ENCODE peak calls at places on chromosomes 16 and 17, in six cellular contexts. T is neural crest cell; G is ovary; C is AG09319; O is CD8-positive, alpha-beta T cell; M is fibroblast of lung. U is an unnamed sample.

GRCh38 chr16:4468972-4469371 is 5.5 kb downstream of the NMRAL1 start:
- DNase-seq in T (no peak), G (no peak), C (no peak), O (no peak), M (no peak), U (no peak)

GRCh38 chr17:77185137-77185536 is 44.4 kb downstream of the SEC14L1 start:
- DNase-seq in T (no peak), G (no peak), C (no peak), O (no peak), M (no peak), U (no peak)

GRCh38 chr17:8444506-8444905 is 8.8 kb downstream of the NDEL1 start:
- DNase-seq in T (no peak), G (no peak), C (no peak), O (no peak), M (no peak), U (no peak)

GRCh38 chr17:59106463-59107305 is at the start of gene TRIM37:
- DNase-seq in T (peak), G (peak), C (peak), O (peak), M (peak), U (peak)

GRCh38 chr17:17098426-17099035 is 56.3 kb downstream of the MPRIP start:
- DNase-seq in T (peak), G (peak), C (no peak), O (no peak), M (peak), U (no peak)

GRCh38 chr17:76868669-76869208 is 535 bp downstream of the MGAT5B start:
- DNase-seq in T (no peak), G (no peak), C (no peak), O (peak), M (no peak), U (no peak)

GRCh38 chr17:66466933-66467367 is 164.5 kb downstream of the PRKCA start:
- DNase-seq in T (no peak), G (no peak), C (peak), O (no peak), M (peak), U (no peak)

GRCh38 chr16:10751291-10751697 is 7.7 kb downstream of the NUBP1 start:
- DNase-seq in T (no peak), G (no peak), C (no peak), O (no peak), M (no peak), U (no peak)

GRCh38 chr17:80023261-80024205 is 12.1 kb downstream of the TBC1D16 start:
- DNase-seq in T (no peak), G (peak), C (no peak), O (no peak), M (no peak), U (no peak)

GRCh38 chr16:73214825-73215481 is 167.0 kb upstream of the ZFHX3 start:
- DNase-seq in T (no peak), G (no peak), C (peak), O (no peak), M (peak), U (no peak)

GRCh38 chr16:69501956-69502457 is 63.8 kb upstream of the NFAT5 start:
- DNase-seq in T (no peak), G (no peak), C (no peak), O (no peak), M (no peak), U (no peak)

GRCh38 chr17:50059759-50060273 is 3.9 kb downstream of the ITGA3 start:
- DNase-seq in T (no peak), G (peak), C (no peak), O (no peak), M (peak), U (no peak)

GRCh38 chr16:51939371-51940005 is 607.5 kb downstream of the TOX3 start:
- DNase-seq in T (no peak), G (no peak), C (no peak), O (no peak), M (no peak), U (no peak)

GRCh38 chr16:84527486-84528269 is 23.2 kb upstream of the MEAK7 start:
- DNase-seq in T (no peak), G (no peak), C (peak), O (no peak), M (no peak), U (no peak)

GRCh38 chr16:84528317-84528716 is 23.9 kb upstream of the MEAK7 start:
- DNase-seq in T (no peak), G (no peak), C (no peak), O (no peak), M (no peak), U (no peak)

GRCh38 chr16:84520778-84521770 is 16.6 kb upstream of the MEAK7 start:
- DNase-seq in T (no peak), G (no peak), C (no peak), O (no peak), M (no peak), U (no peak)

GRCh38 chr16:84526794-84527485 is 22.5 kb upstream of the MEAK7 start:
- DNase-seq in T (peak), G (no peak), C (no peak), O (no peak), M (peak), U (peak)

DNA sequence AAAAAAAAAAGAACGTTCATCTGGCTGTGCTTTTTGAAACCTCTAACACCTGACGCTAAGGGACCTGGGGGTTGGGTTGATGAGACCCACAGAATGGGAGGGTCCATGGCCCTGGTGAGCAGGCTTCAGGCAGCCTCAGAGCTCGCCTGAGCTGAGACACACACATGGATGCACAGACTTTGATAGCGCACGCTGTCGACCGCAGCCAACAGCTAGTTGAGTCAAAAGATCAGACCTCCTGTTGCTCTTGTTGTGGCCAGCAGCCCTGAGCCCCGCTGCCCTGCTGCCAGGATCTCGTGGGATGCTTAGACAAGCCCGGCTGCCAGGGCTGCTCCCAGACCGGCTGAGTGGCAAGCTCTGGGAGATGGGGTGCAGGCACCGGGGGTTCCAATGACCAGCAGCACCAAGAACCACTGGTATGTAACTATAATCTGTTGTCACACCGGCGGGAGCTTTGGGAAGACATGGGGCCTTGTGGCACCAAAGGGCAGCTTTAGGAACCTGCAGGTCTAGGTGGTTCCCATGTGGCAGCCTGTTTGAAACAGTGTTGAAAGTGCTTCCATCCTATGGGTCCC is 20.0 kb upstream of the MEAK7 start:
- DNase-seq in T (no peak), G (no peak), C (no peak), O (no peak), M (no peak), U (no peak)
- TF ChIP-seq CTCF in T (no peak), G (no peak), C (no peak), O (no peak), M (no peak), U (no peak)

GRCh38 chr17:2751482-2751881 is 2.0 kb upstream of the CCDC92B start:
- DNase-seq in T (no peak), G (no peak), C (no peak), O (no peak), M (no peak), U (no peak)
- TF ChIP-seq CTCF in T (no peak), G (no peak), C (no peak), O (no peak), M (no peak), U (no peak)

DNA sequence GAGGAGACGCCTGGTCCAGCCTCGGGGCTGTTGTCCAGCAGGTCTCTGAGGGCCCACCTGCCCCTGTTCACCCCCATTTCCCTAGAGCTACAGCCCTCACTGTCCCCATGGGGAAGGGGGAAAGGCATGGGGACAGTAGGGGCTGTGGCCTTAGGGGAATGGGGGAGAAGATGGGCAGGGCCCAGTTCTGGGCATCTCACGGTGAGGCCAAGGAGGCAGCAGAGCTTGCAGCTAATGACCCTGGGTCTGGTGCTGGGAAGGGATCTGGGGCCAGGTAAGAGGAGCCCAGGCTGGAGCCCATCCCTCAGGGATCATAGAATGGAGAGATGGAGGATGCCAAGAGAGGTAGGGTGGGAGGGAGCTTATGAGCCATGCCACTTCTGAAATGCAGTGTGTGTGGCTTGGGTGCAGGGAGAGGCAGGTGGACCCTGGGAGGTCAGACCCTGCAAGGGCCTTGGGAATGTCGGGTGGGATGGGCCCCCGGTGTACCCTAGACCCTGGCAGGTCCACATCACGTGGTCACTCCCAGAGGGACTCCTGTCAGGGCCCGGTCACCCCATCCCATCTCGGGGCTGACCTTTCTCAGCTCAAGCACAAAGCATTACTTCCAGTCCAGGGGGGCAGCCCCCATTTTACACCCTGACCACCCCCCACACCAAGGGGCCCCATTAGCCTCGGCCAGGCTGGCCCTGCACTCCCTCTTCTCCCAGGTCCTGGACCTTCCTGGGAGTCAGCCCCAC is 35.9 kb upstream of the KSR1 start:
- DNase-seq in T (no peak), G (no peak), C (no peak), O (no peak), M (no peak), U (no peak)
- TF ChIP-seq CTCF in T (no peak), G (no peak), C (no peak), O (no peak), M (no peak), U (no peak)

GRCh38 chr16:28505489-28506137 is 1.0 kb downstream of the IL27 start:
- DNase-seq in T (no peak), G (no peak), C (no peak), O (no peak), M (no peak), U (no peak)
- TF ChIP-seq CTCF in T (no peak), G (no peak), C (no peak), O (no peak), M (no peak), U (no peak)

GRCh38 chr16:81429045-81429521 is 15.5 kb upstream of the CMIP start:
- DNase-seq in T (no peak), G (no peak), C (no peak), O (peak), M (peak), U (no peak)
- TF ChIP-seq CTCF in T (peak), G (no peak), C (peak), O (no peak), M (peak), U (peak)

DNA sequence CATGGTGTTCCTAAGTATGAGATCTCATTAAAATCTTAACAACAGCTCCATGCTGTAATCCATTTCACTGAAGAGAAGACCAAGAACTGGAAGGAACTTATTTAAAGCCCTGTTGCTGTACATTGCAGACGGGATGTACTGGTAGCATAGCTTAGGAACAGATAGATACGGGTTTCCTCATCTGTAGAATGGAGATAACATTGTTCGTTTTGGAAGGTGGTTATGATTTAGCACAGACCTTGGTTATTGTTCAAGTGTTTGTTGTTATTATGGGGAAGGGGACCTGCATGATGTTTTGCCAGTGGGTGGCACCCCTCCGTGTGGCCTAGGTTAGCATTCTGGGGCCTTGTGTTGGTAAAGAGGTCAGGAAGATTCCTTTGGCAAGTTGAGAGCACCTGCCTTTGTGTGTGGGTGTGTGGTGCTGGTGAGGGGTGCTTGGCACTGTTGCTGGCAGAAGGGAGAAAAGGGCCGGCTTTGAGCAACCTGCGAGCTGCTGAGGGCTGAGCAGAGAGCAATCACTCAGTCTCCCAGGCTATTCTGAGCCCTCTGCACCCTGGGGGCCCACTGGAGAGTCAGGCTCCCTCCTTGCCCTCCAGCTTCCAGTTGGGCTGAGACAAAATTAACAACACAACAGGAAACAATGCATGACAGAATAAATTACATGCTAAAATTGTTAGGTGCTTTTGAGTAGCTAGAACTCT is 2.3 kb downstream of the TAOK2 start:
- DNase-seq in T (no peak), G (peak), C (no peak), O (no peak), M (no peak), U (peak)
- TF ChIP-seq CTCF in T (no peak), G (no peak), C (no peak), O (no peak), M (no peak), U (no peak)